ENCODE peak calls at places on chromosomes 11 and 22, in four cellular contexts. Z is effector memory CD4-positive, alpha-beta T cell; D is stimulated activated CD8-positive, alpha-beta memory T cell treated with anti-CD3 and anti-CD28 coated beads, Interleukin-4, amount 100 ng/mL, for 1 hour; N is fibroblast of lung. L is an unnamed sample.

GRCh38 chr11:75946531-75947530 is 131.8 kb downstream of the UVRAG start:
- DNase-seq in Z (no peak), N (peak), D (no peak), L (no peak)

GRCh38 chr11:48074425-48075181 is 94.2 kb downstream of the PTPRJ start:
- DNase-seq in Z (no peak), D (no peak), N (peak), L (no peak)

GRCh38 chr11:65546217-65546958 is 11.8 kb downstream of the LTBP3 start:
- DNase-seq in Z (peak), D (peak), N (no peak), L (peak)

GRCh38 chr11:128297111-128297651 is 290.2 kb downstream of the ETS1 start:
- DNase-seq in Z (no peak), N (no peak), D (no peak), L (no peak)

GRCh38 chr22:27476318-27476717 is 325.2 kb downstream of the MN1 start:
- DNase-seq in N (no peak), D (no peak), Z (no peak), L (no peak)

GRCh38 chr11:30596832-30597231 is 10.7 kb upstream of the MPPED2 start:
- DNase-seq in D (no peak), N (no peak), Z (no peak), L (no peak)

GRCh38 chr22:44408227-44409192 is 89.5 kb downstream of the RTL6 start:
- DNase-seq in Z (no peak), N (no peak), D (no peak), L (no peak)

GRCh38 chr22:29702025-29702930 is 17.5 kb upstream of the CABP7 start:
- DNase-seq in N (no peak), D (no peak), Z (no peak), L (no peak)

GRCh38 chr11:3014314-3014938 is 22.3 kb upstream of the NAP1L4 start:
- DNase-seq in Z (peak), N (no peak), D (no peak), L (peak)

GRCh38 chr11:57484141-57484710 is 23.9 kb downstream of the RTN4RL2 start:
- DNase-seq in Z (no peak), D (no peak), N (no peak), L (no peak)

GRCh38 chr11:520428-521178 is 13.6 kb upstream of the RNH1 start:
- DNase-seq in D (no peak), N (no peak), Z (no peak), L (no peak)

GRCh38 chr11:45048870-45049825 is 97.3 kb upstream of the PRDM11 start:
- DNase-seq in Z (no peak), N (no peak), D (no peak), L (no peak)

GRCh38 chr11:9362393-9362863 is 22.0 kb upstream of the IPO7 start:
- DNase-seq in D (no peak), Z (no peak), N (no peak), L (no peak)

GRCh38 chr11:109527496-109527895 is 105.5 kb downstream of the C11orf87 start:
- DNase-seq in N (peak), Z (no peak), D (no peak), L (no peak)

GRCh38 chr22:36333632-36334031 is 54.1 kb downstream of the MYH9 start:
- DNase-seq in Z (no peak), N (no peak), D (no peak), L (no peak)

GRCh38 chr22:20271114-20271994 is 3.2 kb upstream of the RTN4R start:
- DNase-seq in Z (no peak), N (no peak), D (no peak), L (no peak)

GRCh38 chr22:40070701-40071100 is 75.9 kb downstream of the FAM83F start:
- DNase-seq in N (peak), Z (no peak), D (no peak), L (no peak)

GRCh38 chr11:119699227-119699626 is 29.8 kb downstream of the NECTIN1 start:
- DNase-seq in N (no peak), D (no peak), Z (no peak), L (no peak)

GRCh38 chr11:235180-235997 is 753 bp downstream of the SIRT3 start:
- DNase-seq in D (no peak), N (peak), Z (peak), L (peak)

GRCh38 chr11:12130180-12130980 is 20.0 kb downstream of the MICAL2 start:
- DNase-seq in Z (no peak), N (no peak), D (no peak), L (no peak)

GRCh38 chr22:16387088-16387487 is 205.5 kb downstream of the CCT8L2 start:
- DNase-seq in D (no peak), Z (no peak), N (no peak), L (no peak)

GRCh38 chr22:16915711-16916110 is 90.5 kb upstream of the XKR3 start:
- DNase-seq in Z (no peak), D (no peak), N (no peak), L (no peak)

GRCh38 chr11:65854161-65854592 is 3.8 kb downstream of the CFL1 start:
- DNase-seq in Z (no peak), N (no peak), D (no peak), L (no peak)

L was measured in T-helper 22 cell.